ENCODE peak calls at places on chromosomes 11 and 22, in five cellular contexts. P is adrenal gland, S is spleen, L is HepG2, R is GM12878. W is an unnamed sample.

GRCh38 chr22:45009881-45010531 is at the start of gene PHF21B:
- DNase-seq in R (no peak), P (peak), L (no peak), S (no peak), W (no peak)

GRCh38 chr11:134392953-134393615 is 19.0 kb downstream of the B3GAT1 start:
- DNase-seq in L (no peak), S (no peak), R (no peak), P (no peak), W (no peak)

GRCh38 chr11:15563054-15563453 is 448.3 kb downstream of the INSC start:
- DNase-seq in P (no peak), L (no peak), S (no peak), R (no peak), W (no peak)

GRCh38 chr22:21666786-21667185 is 974 bp downstream of the PPIL2 start:
- DNase-seq in L (no peak), S (no peak), P (no peak), R (no peak), W (no peak)

GRCh38 chr11:16786131-16786530 is 47.7 kb downstream of the C11orf58 start:
- DNase-seq in R (no peak), P (no peak), S (no peak), L (peak), W (no peak)

GRCh38 chr11:134037093-134037908 is 31.6 kb upstream of the JAM3 start:
- DNase-seq in S (peak), L (no peak), P (peak), R (peak), W (no peak)

GRCh38 chr11:26188559-26188958 is 143.4 kb upstream of the ANO3 start:
- DNase-seq in S (no peak), R (no peak), L (no peak), P (no peak), W (no peak)

GRCh38 chr11:10605941-10606381 is 37.5 kb upstream of the LYVE1 start:
- DNase-seq in L (peak), R (no peak), P (peak), S (peak), W (no peak)

DNA sequence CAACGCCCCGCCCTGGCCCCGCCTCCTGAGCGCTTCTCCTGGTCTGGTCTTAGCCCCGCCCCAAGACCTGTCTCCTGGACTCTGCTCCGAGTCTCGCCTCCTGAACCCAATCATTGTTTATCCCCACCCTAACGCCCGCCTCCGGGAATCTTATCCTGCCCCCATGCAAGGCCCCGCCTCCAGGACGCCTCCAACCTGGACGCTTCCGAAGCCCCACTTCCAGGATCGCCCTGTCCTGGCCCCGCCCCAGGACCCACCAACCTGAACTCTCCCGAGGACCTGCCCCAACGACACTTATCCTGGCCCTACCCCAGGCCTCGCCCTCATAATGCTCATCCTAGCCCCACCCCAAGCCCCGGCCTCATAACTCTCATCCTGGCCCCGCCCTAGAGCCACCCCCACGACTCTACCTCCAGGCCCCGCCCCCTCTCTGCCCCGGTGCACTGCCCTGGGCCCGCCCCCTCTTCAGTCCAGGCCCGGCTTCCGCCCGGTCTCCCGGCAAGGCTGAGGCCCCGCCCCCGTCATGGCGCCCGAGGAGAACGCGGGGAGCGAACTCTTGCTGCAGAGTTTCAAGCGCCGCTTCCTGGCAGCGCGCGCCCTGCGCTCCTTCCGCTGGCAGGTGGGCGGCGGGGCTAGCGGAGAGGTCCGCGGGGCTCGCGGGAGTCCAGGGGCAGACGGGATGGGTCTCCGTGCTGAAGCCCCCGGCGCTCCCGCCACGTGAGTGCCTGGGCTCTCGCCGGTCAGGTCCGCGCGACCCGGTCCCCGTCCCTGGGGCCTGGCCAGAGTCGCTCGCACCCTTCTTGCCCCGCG is 45.8 kb upstream of the DEFB108B start:
- DNase-seq in S (peak), L (peak), R (peak), P (peak), W (peak)
- TF ChIP-seq POLR2A in S (no peak), L (no peak), R (peak), P (no peak), W (no peak)

GRCh38 chr11:65214212-65214845 is 32.6 kb downstream of the CAPN1 start:
- DNase-seq in L (no peak), R (no peak), P (no peak), S (peak), W (no peak)
- H3K4me3 ChIP-seq in L (no peak), R (no peak), P (no peak), S (no peak), W (no peak)

GRCh38 chr11:60801194-60801593 is 16.1 kb downstream of the MS4A10 start:
- DNase-seq in P (no peak), R (no peak), S (no peak), L (no peak), W (no peak)
- TF ChIP-seq CTCF in P (no peak), R (no peak), S (no peak), L (no peak), W (no peak)

GRCh38 chr11:64745219-64745522 is 1.2 kb upstream of the RASGRP2 start:
- DNase-seq in S (peak), L (no peak), P (peak), R (no peak), W (peak)

GRCh38 chr11:64744544-64745218 is 739 bp upstream of the RASGRP2 start:
- DNase-seq in S (peak), R (no peak), P (no peak), L (no peak), W (no peak)

GRCh38 chr11:64743591-64744543 is at the start of gene RASGRP2:
- DNase-seq in P (peak), R (no peak), S (peak), L (peak), W (peak)

GRCh38 chr11:64746486-64746885 is 2.5 kb upstream of the RASGRP2 start:
- DNase-seq in P (no peak), L (no peak), S (peak), R (no peak), W (no peak)

DNA sequence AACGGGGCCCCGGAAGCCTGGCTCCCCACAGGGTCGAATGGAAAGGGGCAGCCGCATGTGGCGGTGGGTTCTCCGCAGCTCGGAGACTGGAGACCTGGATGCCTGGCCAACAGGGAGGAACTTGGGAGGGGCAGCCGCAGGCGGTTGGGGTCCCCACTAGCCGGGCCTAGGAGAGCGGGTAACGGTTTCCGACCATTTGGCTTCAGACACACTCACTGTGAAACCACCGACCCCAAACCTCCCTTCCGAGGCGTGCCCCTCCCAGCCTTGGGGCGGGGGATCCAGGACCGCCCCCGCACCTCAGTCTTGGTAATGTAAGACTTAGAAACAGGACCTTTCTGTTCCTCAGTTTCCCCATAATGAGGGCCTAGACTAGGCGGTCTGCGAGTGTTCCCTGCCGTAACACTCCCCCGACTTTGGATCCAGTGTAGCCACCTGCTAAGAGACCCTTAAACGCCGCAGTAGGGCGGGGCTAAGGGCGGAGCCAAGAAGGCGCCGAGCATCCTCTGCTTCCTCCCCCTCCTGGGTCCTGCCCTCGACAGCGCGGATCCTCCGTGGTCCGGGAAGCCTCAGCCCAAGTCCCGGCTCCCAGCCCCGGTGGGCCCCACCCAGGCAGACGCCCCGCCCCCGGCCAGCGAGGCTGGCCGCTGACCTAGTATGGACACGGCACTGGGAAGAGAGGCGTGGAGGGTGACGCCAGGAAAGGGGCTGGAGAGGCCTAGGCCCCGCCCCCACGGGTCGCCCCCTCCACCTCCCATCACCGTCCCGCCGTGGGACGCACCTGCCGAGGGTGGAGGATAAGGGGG is 1.8 kb upstream of the RASGRP2 start:
- DNase-seq in R (no peak), S (peak), P (peak), L (no peak), W (no peak)
- TF ChIP-seq POLR2A in R (peak), S (no peak), P (no peak), L (no peak), W (peak)

GRCh38 chr22:17705565-17706450 is 67.3 kb downstream of the BCL2L13 start:
- DNase-seq in L (no peak), R (no peak), P (no peak), S (no peak), W (no peak)

GRCh38 chr22:17706451-17706900 is 67.8 kb downstream of the BID start:
- DNase-seq in L (peak), P (peak), R (peak), S (no peak), W (no peak)

GRCh38 chr22:17710023-17710422 is 64.2 kb downstream of the BID start:
- DNase-seq in S (no peak), P (no peak), R (no peak), L (no peak), W (no peak)

GRCh38 chr22:17707526-17707925 is 66.7 kb downstream of the BID start:
- DNase-seq in L (no peak), S (no peak), R (no peak), P (no peak), W (no peak)

DNA sequence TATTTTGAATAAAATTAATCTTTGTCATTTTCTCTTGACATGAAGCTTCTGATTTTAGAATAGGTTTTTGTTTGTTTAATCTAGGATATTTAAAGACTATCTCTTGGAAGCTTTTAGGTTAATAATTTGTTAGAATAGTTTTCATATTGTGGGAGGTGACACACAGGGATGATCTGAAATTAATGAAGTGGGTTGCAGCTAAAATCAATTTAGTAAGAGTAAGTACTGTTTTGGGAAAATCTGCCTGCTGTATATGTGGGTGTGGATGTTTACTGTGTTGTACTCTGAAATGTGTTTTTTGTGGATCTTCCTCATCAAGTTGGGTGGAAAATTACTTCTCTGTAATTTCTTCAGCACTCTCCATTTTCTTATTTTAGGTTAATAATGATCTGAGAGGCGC is 67.3 kb downstream of the BID start:
- DNase-seq in L (no peak), P (no peak), R (no peak), S (no peak), W (no peak)
- H3K4me3 ChIP-seq in L (no peak), P (peak), R (no peak), S (peak), W (peak)

GRCh38 chr11:14414470-14415461 is 55.8 kb upstream of the RRAS2 start:
- DNase-seq in S (no peak), L (no peak), P (no peak), R (peak), W (no peak)
- TF ChIP-seq CTCF in S (no peak), L (no peak), P (no peak), R (no peak), W (no peak)

GRCh38 chr11:57310630-57311086 is 14.1 kb downstream of the TNKS1BP1 start:
- DNase-seq in L (peak), P (peak), S (no peak), R (no peak), W (no peak)

GRCh38 chr11:57312511-57313021 is 12.2 kb downstream of the TNKS1BP1 start:
- DNase-seq in S (peak), R (no peak), P (no peak), L (no peak), W (no peak)

GRCh38 chr11:57313071-57313787 is 11.5 kb downstream of the TNKS1BP1 start:
- DNase-seq in L (no peak), S (peak), R (no peak), P (no peak), W (no peak)

GRCh38 chr11:57310091-57310490 is 14.7 kb downstream of the TNKS1BP1 start:
- DNase-seq in L (no peak), P (no peak), R (no peak), S (peak), W (no peak)

GRCh38 chr11:57311109-57311936 is 13.4 kb downstream of the TNKS1BP1 start:
- DNase-seq in S (peak), P (peak), R (peak), L (peak), W (peak)
- TF ChIP-seq POLR2A in S (no peak), P (peak), R (peak), L (peak), W (peak)

W was measured in esophagus squamous epithelium.